ENCODE peak calls at places on chromosomes 4 and X, in six cellular contexts. T is C1 segment of cervical spinal cord, R is AG04449, A is OCI-LY7, G is amygdala, I is foreskin fibroblast. D is an unnamed sample.

GRCh38 chrX:42247241-42247640 is 323.9 kb upstream of the CASK start:
- DNase-seq in T (no peak), R (no peak), A (no peak), G (no peak), I (no peak), D (no peak)

GRCh38 chrX:13401724-13402123 is 81.9 kb upstream of the ATXN3L start:
- DNase-seq in T (no peak), R (no peak), A (no peak), G (no peak), I (no peak), D (no peak)

GRCh38 chrX:28312965-28313364 is 274.3 kb upstream of the IL1RAPL1 start:
- DNase-seq in T (no peak), R (no peak), A (no peak), G (no peak), I (no peak), D (no peak)

GRCh38 chr4:37822220-37822619 is 4.3 kb upstream of the PGM2 start:
- DNase-seq in T (no peak), R (no peak), A (no peak), G (no peak), I (no peak), D (no peak)

GRCh38 chrX:31266172-31267076 is 194.6 kb upstream of the FTHL17 start:
- DNase-seq in T (no peak), R (no peak), A (peak; percentile 68), G (peak; percentile 6), I (no peak), D (peak; percentile 0)

GRCh38 chr4:86497980-86498379 is 96.1 kb upstream of the PTPN13 start:
- DNase-seq in T (no peak), R (no peak), A (no peak), G (no peak), I (no peak), D (no peak)

GRCh38 chr4:22356996-22357596 is 158.8 kb downstream of the ADGRA3 start:
- DNase-seq in T (no peak), R (no peak), A (no peak), G (no peak), I (no peak), D (no peak)

GRCh38 chr4:1472148-1472797 is 66.0 kb upstream of the NKX1-1 start:
- DNase-seq in T (no peak), R (no peak), A (no peak), G (no peak), I (no peak), D (no peak)

GRCh38 chr4:75912968-75913367 is 10.7 kb upstream of the PPEF2 start:
- DNase-seq in T (no peak), R (no peak), A (no peak), G (no peak), I (no peak), D (no peak)

GRCh38 chrX:74246524-74246923 is 57.5 kb upstream of the ZCCHC13 start:
- DNase-seq in T (no peak), R (no peak), A (no peak), G (no peak), I (no peak), D (no peak)

GRCh38 chr4:1981251-1982055 is 27.3 kb downstream of the NELFA start:
- DNase-seq in T (no peak), R (no peak), A (peak; percentile 16), G (no peak), I (peak; percentile 17), D (no peak)

GRCh38 chrX:7170903-7171302 is 22.9 kb upstream of the PUDP start:
- DNase-seq in T (no peak), R (no peak), A (peak; percentile 9), G (no peak), I (no peak), D (no peak)

GRCh38 chr4:12791536-12791935 is 692.6 kb downstream of the RAB28 start:
- DNase-seq in T (no peak), R (no peak), A (no peak), G (no peak), I (no peak), D (no peak)

GRCh38 chr4:81453024-81453423 is 18.7 kb downstream of the RASGEF1B start:
- DNase-seq in T (no peak), R (no peak), A (no peak), G (no peak), I (no peak), D (no peak)

GRCh38 chr4:55358668-55359067 is 12.6 kb downstream of the SRD5A3 start:
- DNase-seq in T (no peak), R (peak; percentile 65), A (peak; percentile 30), G (no peak), I (peak; percentile 73), D (no peak)

GRCh38 chrX:137915466-137915865 is 349.5 kb downstream of the ZIC3 start:
- DNase-seq in T (no peak), R (no peak), A (no peak), G (no peak), I (no peak), D (no peak)

D was measured in anterior cingulate cortex.